ENCODE peak calls at places on chromosomes 1 and 21, in six cellular contexts. S, B, W, M, J and F are unnamed samples.

GRCh38 chr1:202107321-202107761 is 15.4 kb upstream of the GPR37L1 start:
- DNase-seq in S (peak), B (no peak), W (no peak), M (no peak), J (no peak), F (no peak)

GRCh38 chr1:942864-943533 is 16.1 kb downstream of the NOC2L start:
- DNase-seq in S (peak), B (no peak), W (no peak), M (no peak), J (peak), F (no peak)

GRCh38 chr1:209364716-209365115 is 218.8 kb upstream of the CAMK1G start:
- DNase-seq in S (peak), B (no peak), W (no peak), M (no peak), J (no peak), F (no peak)

GRCh38 chr1:86416343-86416742 is 7.6 kb upstream of the CLCA2 start:
- DNase-seq in S (peak), B (no peak), W (no peak), M (no peak), J (no peak), F (no peak)

GRCh38 chr1:41868241-41868953 is 50.3 kb downstream of the HIVEP3 start:
- DNase-seq in S (no peak), B (no peak), W (no peak), M (peak), J (no peak), F (no peak)

GRCh38 chr1:18927654-18928272 is 25.4 kb upstream of the ALDH4A1 start:
- DNase-seq in S (no peak), B (no peak), W (no peak), M (peak), J (no peak), F (no peak)

GRCh38 chr1:40743860-40744259 is 39.7 kb upstream of the KCNQ4 start:
- DNase-seq in S (no peak), B (no peak), W (no peak), M (no peak), J (no peak), F (no peak)

GRCh38 chr1:116556289-116557006 is 14.4 kb downstream of the CD58 start:
- DNase-seq in S (peak), B (no peak), W (no peak), M (no peak), J (no peak), F (no peak)

GRCh38 chr1:61450454-61451213 is 274.3 kb downstream of the TM2D1 start:
- DNase-seq in S (peak), B (peak), W (no peak), M (no peak), J (no peak), F (peak)

GRCh38 chr1:24635195-24635843 is 7.8 kb upstream of the SRRM1 start:
- DNase-seq in S (peak), B (peak), W (peak), M (peak), J (no peak), F (peak)

GRCh38 chr1:1200876-1201810 is 5.2 kb downstream of the TNFRSF18 start:
- DNase-seq in S (peak), B (peak), W (peak), M (peak), J (peak), F (no peak)

GRCh38 chr1:151011154-151011850 is 3.1 kb downstream of the PRUNE1 start:
- DNase-seq in S (no peak), B (no peak), W (no peak), M (no peak), J (no peak), F (no peak)

GRCh38 chr1:17208546-17208945 is 3.6 kb downstream of the PADI1 start:
- DNase-seq in S (no peak), B (no peak), W (no peak), M (no peak), J (no peak), F (no peak)

GRCh38 chr21:28521932-28522826 is 470.5 kb downstream of the LTN1 start:
- DNase-seq in S (no peak), B (no peak), W (peak), M (no peak), J (no peak), F (no peak)

GRCh38 chr21:39318091-39318959 is 4.9 kb upstream of the BRWD1 start:
- DNase-seq in S (no peak), B (no peak), W (no peak), M (no peak), J (no peak), F (no peak)

GRCh38 chr1:234839663-234840062 is 229.7 kb upstream of the IRF2BP2 start:
- DNase-seq in S (no peak), B (no peak), W (no peak), M (no peak), J (no peak), F (peak)

GRCh38 chr1:31762726-31763670 is 1.1 kb downstream of the ADGRB2 start:
- DNase-seq in S (peak), B (peak), W (peak), M (peak), J (peak), F (peak)

GRCh38 chr1:147515046-147515869 is 26.0 kb upstream of the BCL9 start:
- DNase-seq in S (peak), B (peak), W (no peak), M (no peak), J (no peak), F (peak)